ENCODE peak calls at places on chromosomes 6 and 20, in nine cellular contexts. C, U, I, D, J, Z, O, R and A are unnamed samples.

GRCh38 chr6:143060354-143060805 is 309 bp upstream of the AIG1 start:
- DNase-seq in Z (peak), O (peak), D (peak), R (peak), C (no peak), J (peak), I (peak), U (no peak), A (no peak)

GRCh38 chr6:2765896-2766766 is 938 bp downstream of the WRNIP1 start:
- DNase-seq in J (no peak), C (no peak), U (no peak), O (peak), Z (no peak), R (peak), I (peak), D (no peak), A (no peak)

GRCh38 chr6:127299522-127300240 is 33.0 kb downstream of the RNF146 start:
- DNase-seq in J (no peak), D (no peak), R (no peak), U (no peak), Z (no peak), O (no peak), I (no peak), C (no peak), A (no peak)

GRCh38 chr6:35089935-35090505 is 51.1 kb downstream of the TCP11 start:
- DNase-seq in J (no peak), R (no peak), C (no peak), Z (peak), I (no peak), U (no peak), D (no peak), O (peak), A (no peak)

GRCh38 chr20:6611911-6612614 is 155.4 kb upstream of the BMP2 start:
- DNase-seq in J (no peak), R (no peak), O (no peak), D (no peak), C (no peak), Z (no peak), U (no peak), I (no peak), A (no peak)

GRCh38 chr20:63502671-63503172 is 3.8 kb upstream of the EEF1A2 start:
- DNase-seq in R (peak), O (no peak), D (no peak), Z (no peak), C (no peak), U (peak), J (no peak), I (no peak), A (peak)

GRCh38 chr20:63635431-63636141 is 8.7 kb upstream of the GMEB2 start:
- DNase-seq in J (peak), D (no peak), C (no peak), Z (no peak), R (no peak), O (no peak), I (peak), U (no peak), A (no peak)

GRCh38 chr20:32431457-32431856 is 73.3 kb downstream of the ASXL1 start:
- DNase-seq in J (no peak), Z (no peak), R (no peak), I (no peak), U (no peak), D (no peak), C (no peak), O (no peak), A (no peak)

GRCh38 chr20:42754713-42755112 is 435.0 kb downstream of the PTPRT start:
- DNase-seq in U (no peak), Z (no peak), I (no peak), R (no peak), O (no peak), D (no peak), C (no peak), J (no peak), A (no peak)

GRCh38 chr6:5379647-5380242 is 118.4 kb downstream of the FARS2 start:
- DNase-seq in R (no peak), O (peak), D (peak), I (no peak), U (no peak), Z (peak), C (peak), J (peak), A (no peak)

GRCh38 chr20:53857723-53858236 is 212.6 kb downstream of the BCAS1 start:
- DNase-seq in C (no peak), D (no peak), U (no peak), I (no peak), O (no peak), R (no peak), J (no peak), Z (no peak), A (peak)

GRCh38 chr6:90005048-90005827 is 111.0 kb downstream of the GJA10 start:
- DNase-seq in I (no peak), R (no peak), Z (no peak), O (peak), J (no peak), D (no peak), U (no peak), C (no peak), A (no peak)

GRCh38 chr20:44549123-44549522 is 27.3 kb upstream of the SERINC3 start:
- DNase-seq in Z (no peak), O (no peak), C (no peak), I (no peak), U (no peak), R (no peak), D (no peak), J (no peak), A (no peak)

GRCh38 chr6:20877008-20877937 is 343.0 kb downstream of the CDKAL1 start:
- DNase-seq in I (no peak), U (no peak), D (peak), O (peak), C (no peak), Z (peak), R (no peak), J (no peak), A (peak)

GRCh38 chr6:141988954-141989705 is 143.6 kb upstream of the GJE1 start:
- DNase-seq in R (no peak), Z (peak), O (peak), U (no peak), J (no peak), I (no peak), D (peak), C (peak), A (no peak)